ENCODE peak calls at places on chromosomes 5 and 9, in nine cellular contexts. One of them, this sample, is unnamed. For H3K4me1, the result is how much of the 10 kb centered on the place peaks cover.

GRCh38 chr9:32968101-32969011 is 33.1 kb downstream of the APTX start:
- DNase-seq in neuronal stem cell: peak
- DNase-seq in SK-N-SH: peak
- DNase-seq in aorta: no peak
- DNase-seq in ovary: peak
- DNase-seq in suprapubic skin: no peak
- DNase-seq in A549: peak
- DNase-seq in kidney: no peak
- DNase-seq in naive thymus-derived CD4-positive, alpha-beta T cell: peak
- DNase-seq in this sample: peak

GRCh38 chr9:107489144-107489673 is 360 bp downstream of the KLF4 start:
- DNase-seq in neuronal stem cell: no peak
- DNase-seq in SK-N-SH: no peak
- DNase-seq in aorta: no peak
- DNase-seq in ovary: no peak
- DNase-seq in suprapubic skin: no peak
- DNase-seq in A549: no peak
- DNase-seq in kidney: no peak
- DNase-seq in naive thymus-derived CD4-positive, alpha-beta T cell: no peak
- DNase-seq in this sample: no peak

GRCh38 chr5:120446896-120447295 is 17.2 kb upstream of the PRR16 start:
- DNase-seq in neuronal stem cell: no peak
- DNase-seq in SK-N-SH: no peak
- DNase-seq in aorta: no peak
- DNase-seq in ovary: no peak
- DNase-seq in suprapubic skin: no peak
- DNase-seq in A549: no peak
- DNase-seq in kidney: no peak
- DNase-seq in naive thymus-derived CD4-positive, alpha-beta T cell: no peak
- DNase-seq in this sample: no peak

GRCh38 chr5:2391566-2391965 is 359.9 kb downstream of the IRX2 start:
- DNase-seq in neuronal stem cell: no peak
- DNase-seq in SK-N-SH: no peak
- DNase-seq in aorta: no peak
- DNase-seq in ovary: no peak
- DNase-seq in suprapubic skin: no peak
- DNase-seq in A549: no peak
- DNase-seq in kidney: no peak
- DNase-seq in naive thymus-derived CD4-positive, alpha-beta T cell: no peak
- DNase-seq in this sample: no peak

GRCh38 chr5:76074487-76074886 is 8.7 kb upstream of the SV2C start:
- DNase-seq in neuronal stem cell: no peak
- DNase-seq in SK-N-SH: peak
- DNase-seq in aorta: no peak
- DNase-seq in ovary: no peak
- DNase-seq in suprapubic skin: no peak
- DNase-seq in A549: no peak
- DNase-seq in kidney: no peak
- DNase-seq in naive thymus-derived CD4-positive, alpha-beta T cell: no peak
- DNase-seq in this sample: no peak

GRCh38 chr5:111670826-111671492 is 86.0 kb downstream of the NREP start:
- DNase-seq in neuronal stem cell: no peak
- DNase-seq in SK-N-SH: no peak
- DNase-seq in aorta: no peak
- DNase-seq in ovary: no peak
- DNase-seq in suprapubic skin: no peak
- DNase-seq in A549: no peak
- DNase-seq in kidney: no peak
- DNase-seq in naive thymus-derived CD4-positive, alpha-beta T cell: no peak
- DNase-seq in this sample: no peak

GRCh38 chr5:131068893-131069643 is 96.0 kb downstream of the HINT1 start:
- DNase-seq in neuronal stem cell: no peak
- DNase-seq in SK-N-SH: no peak
- DNase-seq in aorta: no peak
- DNase-seq in ovary: no peak
- DNase-seq in suprapubic skin: no peak
- DNase-seq in A549: no peak
- DNase-seq in kidney: no peak
- DNase-seq in naive thymus-derived CD4-positive, alpha-beta T cell: peak
- DNase-seq in this sample: no peak

GRCh38 chr9:6014668-6015270 is 655 bp downstream of the RANBP6 start:
- DNase-seq in neuronal stem cell: no peak
- DNase-seq in SK-N-SH: no peak
- DNase-seq in aorta: no peak
- DNase-seq in ovary: no peak
- DNase-seq in suprapubic skin: no peak
- DNase-seq in A549: peak
- DNase-seq in kidney: no peak
- DNase-seq in naive thymus-derived CD4-positive, alpha-beta T cell: no peak
- DNase-seq in this sample: no peak

GRCh38 chr5:119021333-119021732 is 33.0 kb upstream of the DTWD2 start:
- DNase-seq in neuronal stem cell: no peak
- DNase-seq in SK-N-SH: no peak
- DNase-seq in aorta: no peak
- DNase-seq in ovary: no peak
- DNase-seq in suprapubic skin: no peak
- DNase-seq in A549: no peak
- DNase-seq in kidney: no peak
- DNase-seq in naive thymus-derived CD4-positive, alpha-beta T cell: no peak
- DNase-seq in this sample: no peak

GRCh38 chr5:119016125-119016774 is 27.9 kb upstream of the DTWD2 start:
- DNase-seq in neuronal stem cell: no peak
- DNase-seq in SK-N-SH: no peak
- DNase-seq in aorta: peak
- DNase-seq in ovary: no peak
- DNase-seq in suprapubic skin: no peak
- DNase-seq in A549: no peak
- DNase-seq in kidney: no peak
- DNase-seq in naive thymus-derived CD4-positive, alpha-beta T cell: no peak
- DNase-seq in this sample: no peak

GRCh38 chr5:119022017-119022745 is 33.8 kb upstream of the DTWD2 start:
- DNase-seq in neuronal stem cell: no peak
- DNase-seq in SK-N-SH: peak
- DNase-seq in aorta: no peak
- DNase-seq in ovary: no peak
- DNase-seq in suprapubic skin: no peak
- DNase-seq in A549: peak
- DNase-seq in kidney: no peak
- DNase-seq in naive thymus-derived CD4-positive, alpha-beta T cell: no peak
- DNase-seq in this sample: no peak

GRCh38 chr5:119019431-119020348 is 31.3 kb upstream of the DTWD2 start:
- DNase-seq in neuronal stem cell: no peak
- DNase-seq in SK-N-SH: no peak
- DNase-seq in aorta: no peak
- DNase-seq in ovary: no peak
- DNase-seq in suprapubic skin: no peak
- DNase-seq in A549: no peak
- DNase-seq in kidney: no peak
- DNase-seq in naive thymus-derived CD4-positive, alpha-beta T cell: no peak
- DNase-seq in this sample: no peak

DNA sequence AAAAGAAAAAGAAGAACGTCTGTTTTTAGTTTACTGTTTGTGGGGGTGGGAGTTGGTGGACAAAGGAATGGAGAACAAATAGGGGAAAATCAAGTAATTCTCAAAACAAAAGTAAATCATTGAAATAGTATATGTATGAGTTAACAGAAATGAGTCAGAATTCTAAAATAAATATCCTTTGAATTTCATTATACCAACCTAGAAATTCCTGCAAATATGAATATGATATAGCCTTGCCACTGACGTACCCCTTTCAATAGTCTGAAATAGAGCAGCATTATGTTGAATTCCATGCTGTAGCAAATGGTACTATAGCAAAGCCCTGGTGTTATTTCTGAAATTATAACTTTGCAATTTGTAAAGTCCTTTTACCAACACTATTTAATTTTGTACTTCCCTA is 29.7 kb upstream of the DTWD2 start:
- DNase-seq in neuronal stem cell: no peak
- DNase-seq in SK-N-SH: no peak
- DNase-seq in aorta: no peak
- DNase-seq in ovary: no peak
- DNase-seq in suprapubic skin: no peak
- DNase-seq in A549: no peak
- DNase-seq in kidney: no peak
- DNase-seq in naive thymus-derived CD4-positive, alpha-beta T cell: no peak
- DNase-seq in this sample: no peak
- H3K4me1 ChIP-seq in neuronal stem cell: under half
- H3K4me1 ChIP-seq in SK-N-SH: under half
- H3K4me1 ChIP-seq in aorta: under half
- H3K4me1 ChIP-seq in ovary: under half
- H3K4me1 ChIP-seq in suprapubic skin: under half
- H3K4me1 ChIP-seq in A549: under half
- H3K4me1 ChIP-seq in kidney: under half
- H3K4me1 ChIP-seq in naive thymus-derived CD4-positive, alpha-beta T cell: under half
- H3K4me1 ChIP-seq in this sample: under half

DNA sequence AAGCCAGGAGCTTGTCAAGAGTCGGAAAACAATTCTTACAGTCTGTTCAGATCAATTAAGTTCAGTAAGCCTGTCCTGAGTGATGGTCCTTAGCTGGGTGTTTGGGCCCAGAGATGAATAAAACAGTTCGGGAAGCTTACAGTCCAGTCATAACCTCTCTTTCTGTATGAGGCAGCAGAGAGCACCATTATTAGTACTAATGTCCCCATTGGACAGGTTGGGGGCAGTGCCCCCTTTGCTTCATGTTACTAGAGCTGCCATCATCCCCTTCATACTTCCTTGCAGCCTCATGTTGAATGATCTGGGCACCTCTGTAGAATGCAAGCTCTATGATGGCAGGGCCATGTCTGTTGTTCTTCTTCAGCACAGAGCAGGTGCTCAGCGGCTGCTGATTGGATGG is 9.8 kb downstream of the DOCK2 start:
- DNase-seq in neuronal stem cell: no peak
- DNase-seq in SK-N-SH: no peak
- DNase-seq in aorta: no peak
- DNase-seq in ovary: no peak
- DNase-seq in suprapubic skin: no peak
- DNase-seq in A549: no peak
- DNase-seq in kidney: no peak
- DNase-seq in naive thymus-derived CD4-positive, alpha-beta T cell: no peak
- DNase-seq in this sample: no peak
- H3K27ac ChIP-seq in neuronal stem cell: no peak
- H3K27ac ChIP-seq in SK-N-SH: no peak
- H3K27ac ChIP-seq in aorta: no peak
- H3K27ac ChIP-seq in ovary: no peak
- H3K27ac ChIP-seq in suprapubic skin: no peak
- H3K27ac ChIP-seq in A549: no peak
- H3K27ac ChIP-seq in kidney: no peak
- H3K27ac ChIP-seq in naive thymus-derived CD4-positive, alpha-beta T cell: no peak
- H3K27ac ChIP-seq in this sample: no peak

GRCh38 chr9:124290053-124290581 is 32.4 kb downstream of the NEK6 start:
- DNase-seq in neuronal stem cell: no peak
- DNase-seq in SK-N-SH: no peak
- DNase-seq in aorta: no peak
- DNase-seq in ovary: no peak
- DNase-seq in suprapubic skin: no peak
- DNase-seq in A549: no peak
- DNase-seq in kidney: no peak
- DNase-seq in naive thymus-derived CD4-positive, alpha-beta T cell: no peak
- DNase-seq in this sample: no peak
- H3K4me1 ChIP-seq in neuronal stem cell: under half
- H3K4me1 ChIP-seq in SK-N-SH: under half
- H3K4me1 ChIP-seq in aorta: under half
- H3K4me1 ChIP-seq in ovary: under half
- H3K4me1 ChIP-seq in suprapubic skin: half or more
- H3K4me1 ChIP-seq in A549: half or more
- H3K4me1 ChIP-seq in kidney: under half
- H3K4me1 ChIP-seq in naive thymus-derived CD4-positive, alpha-beta T cell: under half
- H3K4me1 ChIP-seq in this sample: under half

DNA sequence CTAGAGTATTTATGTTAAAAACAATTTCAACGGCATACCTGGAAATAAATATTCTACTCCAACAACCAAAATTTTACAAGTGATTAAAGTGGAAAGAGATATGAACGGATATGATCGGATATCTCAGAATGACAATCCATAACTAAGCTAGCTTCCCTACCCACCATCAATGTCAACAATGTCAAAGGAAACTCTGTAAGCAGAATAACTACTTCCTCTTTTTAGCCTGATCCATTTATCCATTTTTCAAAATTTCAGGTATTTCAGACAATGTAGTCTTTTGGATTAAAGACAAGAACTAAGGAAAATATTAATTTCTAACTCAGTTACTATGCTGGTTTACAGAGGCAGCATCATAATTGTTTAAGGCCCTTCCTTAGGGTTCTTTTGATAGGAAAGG is 188.7 kb downstream of the DENND1A start:
- DNase-seq in neuronal stem cell: no peak
- DNase-seq in SK-N-SH: no peak
- DNase-seq in aorta: no peak
- DNase-seq in ovary: no peak
- DNase-seq in suprapubic skin: no peak
- DNase-seq in A549: no peak
- DNase-seq in kidney: no peak
- DNase-seq in naive thymus-derived CD4-positive, alpha-beta T cell: no peak
- DNase-seq in this sample: no peak
- H3K27ac ChIP-seq in neuronal stem cell: no peak
- H3K27ac ChIP-seq in SK-N-SH: no peak
- H3K27ac ChIP-seq in aorta: peak
- H3K27ac ChIP-seq in ovary: no peak
- H3K27ac ChIP-seq in suprapubic skin: no peak
- H3K27ac ChIP-seq in A549: no peak
- H3K27ac ChIP-seq in kidney: no peak
- H3K27ac ChIP-seq in naive thymus-derived CD4-positive, alpha-beta T cell: no peak
- H3K27ac ChIP-seq in this sample: no peak

GRCh38 chr9:21574261-21574660 is 92.1 kb upstream of the IFNE start:
- DNase-seq in neuronal stem cell: no peak
- DNase-seq in SK-N-SH: no peak
- DNase-seq in aorta: no peak
- DNase-seq in ovary: no peak
- DNase-seq in suprapubic skin: no peak
- DNase-seq in A549: no peak
- DNase-seq in kidney: no peak
- DNase-seq in naive thymus-derived CD4-positive, alpha-beta T cell: no peak
- DNase-seq in this sample: no peak
- H3K4me1 ChIP-seq in neuronal stem cell: under half
- H3K4me1 ChIP-seq in SK-N-SH: under half
- H3K4me1 ChIP-seq in aorta: under half
- H3K4me1 ChIP-seq in ovary: under half
- H3K4me1 ChIP-seq in suprapubic skin: under half
- H3K4me1 ChIP-seq in A549: half or more
- H3K4me1 ChIP-seq in kidney: under half
- H3K4me1 ChIP-seq in naive thymus-derived CD4-positive, alpha-beta T cell: under half
- H3K4me1 ChIP-seq in this sample: under half

DNA sequence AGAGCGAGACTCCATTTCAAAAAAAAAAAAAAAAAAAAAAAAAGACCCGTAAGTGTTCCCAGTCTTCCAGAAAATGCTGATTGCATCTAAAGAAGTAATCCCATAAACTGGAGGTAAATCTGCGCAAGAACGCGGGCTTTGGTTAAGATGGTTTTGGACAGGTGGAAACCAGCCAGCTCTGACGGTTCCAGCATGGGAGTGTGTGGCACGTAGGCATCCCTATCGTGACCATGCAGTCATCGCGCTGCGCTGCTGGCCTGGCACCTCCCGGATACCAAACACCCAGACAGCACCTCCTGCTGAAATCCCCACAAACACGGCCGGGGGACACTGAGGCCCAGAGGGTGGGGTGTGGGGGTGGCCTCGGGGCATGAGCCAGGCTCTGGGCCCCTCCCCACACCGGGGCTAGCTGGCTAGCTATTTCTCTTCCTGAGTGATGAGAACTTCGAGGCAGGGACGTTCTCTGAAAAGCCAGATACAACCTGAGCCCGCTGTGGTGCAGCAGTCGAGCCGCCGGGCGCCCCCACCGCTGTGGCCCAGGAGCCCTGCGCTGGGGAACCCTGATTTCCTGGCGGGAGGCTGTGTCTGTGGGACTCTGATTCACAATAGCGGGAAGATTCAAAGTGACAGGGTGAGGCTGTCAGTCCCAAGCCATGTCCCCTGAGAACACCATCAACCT is 32.2 kb upstream of the NOTCH1 start:
- DNase-seq in neuronal stem cell: no peak
- DNase-seq in SK-N-SH: no peak
- DNase-seq in aorta: no peak
- DNase-seq in ovary: no peak
- DNase-seq in suprapubic skin: no peak
- DNase-seq in A549: no peak
- DNase-seq in kidney: peak
- DNase-seq in naive thymus-derived CD4-positive, alpha-beta T cell: no peak
- DNase-seq in this sample: no peak
- H3K27ac ChIP-seq in neuronal stem cell: peak
- H3K27ac ChIP-seq in SK-N-SH: no peak
- H3K27ac ChIP-seq in aorta: no peak
- H3K27ac ChIP-seq in ovary: no peak
- H3K27ac ChIP-seq in suprapubic skin: no peak
- H3K27ac ChIP-seq in A549: peak
- H3K27ac ChIP-seq in kidney: no peak
- H3K27ac ChIP-seq in naive thymus-derived CD4-positive, alpha-beta T cell: no peak
- H3K27ac ChIP-seq in this sample: no peak